ENCODE peak calls at places on chromosomes 16 and 17, in eight cellular contexts. S, U, X, Y, F, N, T and G are unnamed samples.
A peak's percentile ranks its signal among the peaks of the same experiment; 100 is the strongest.

GRCh38 chr17:77897741-77898301 is 60.7 kb upstream of the TNRC6C start:
- DNase-seq in S (no peak), U (no peak), X (no peak), Y (no peak), F (no peak), N (no peak), T (no peak), G (no peak)

GRCh38 chr17:32627233-32628008 is 140.6 kb downstream of the CDK5R1 start:
- DNase-seq in S (peak; percentile 89), U (peak; percentile 59), X (peak; percentile 15), Y (no peak), F (no peak), N (peak; percentile 19), T (no peak), G (no peak)

GRCh38 chr17:61309857-61310256 is 89.8 kb upstream of the TBX2 start:
- DNase-seq in S (no peak), U (no peak), X (no peak), Y (no peak), F (no peak), N (peak; percentile 87), T (peak; percentile 55), G (peak; percentile 65)

GRCh38 chr17:62995377-62995885 is 29.4 kb downstream of the TANC2 start:
- DNase-seq in S (peak; percentile 57), U (no peak), X (peak; percentile 45), Y (no peak), F (no peak), N (peak; percentile 49), T (no peak), G (no peak)

GRCh38 chr16:53542283-53542682 is 39.3 kb upstream of the AKTIP start:
- DNase-seq in S (no peak), U (no peak), X (no peak), Y (no peak), F (no peak), N (no peak), T (no peak), G (no peak)

GRCh38 chr17:17853811-17854527 is 17.2 kb upstream of the SREBF1 start:
- DNase-seq in S (no peak), U (no peak), X (no peak), Y (no peak), F (no peak), N (peak; percentile 66), T (no peak), G (no peak)

GRCh38 chr16:65176603-65177002 is 54.7 kb upstream of the CDH11 start:
- DNase-seq in S (no peak), U (no peak), X (no peak), Y (no peak), F (no peak), N (peak; percentile 74), T (peak; percentile 56), G (peak; percentile 78)

GRCh38 chr17:66956941-66957340 is 7.6 kb upstream of the CACNG4 start:
- DNase-seq in S (no peak), U (no peak), X (no peak), Y (no peak), F (no peak), N (no peak), T (no peak), G (no peak)

GRCh38 chr17:70668276-70668937 is 499.1 kb downstream of the KCNJ2 start:
- DNase-seq in S (no peak), U (no peak), X (no peak), Y (no peak), F (no peak), N (no peak), T (no peak), G (no peak)

GRCh38 chr16:87487361-87487924 is 5.4 kb downstream of the ZCCHC14 start:
- DNase-seq in S (no peak), U (peak; percentile 48), X (no peak), Y (peak; percentile 13), F (peak; percentile 72), N (no peak), T (no peak), G (no peak)

GRCh38 chr17:50060951-50061712 is 5.2 kb downstream of the ITGA3 start:
- DNase-seq in S (peak; percentile 51), U (no peak), X (no peak), Y (no peak), F (peak; percentile 88), N (peak; percentile 88), T (no peak), G (no peak)

GRCh38 chr17:70109497-70109896 is 34.5 kb downstream of the KCNJ16 start:
- DNase-seq in S (no peak), U (no peak), X (no peak), Y (no peak), F (peak; percentile 26), N (no peak), T (no peak), G (no peak)

GRCh38 chr17:29693751-29694150 is 71.0 kb upstream of the CORO6 start:
- DNase-seq in S (no peak), U (no peak), X (no peak), Y (no peak), F (no peak), N (no peak), T (no peak), G (no peak)

GRCh38 chr17:47190770-47191169 is 1.7 kb upstream of the CDC27 start:
- DNase-seq in S (no peak), U (no peak), X (no peak), Y (no peak), F (no peak), N (no peak), T (no peak), G (no peak)

GRCh38 chr17:78130439-78131101 is at the start of gene TMC8:
- DNase-seq in S (no peak), U (no peak), X (no peak), Y (peak; percentile 66), F (no peak), N (no peak), T (no peak), G (no peak)

GRCh38 chr17:182164-182751 is 808 bp upstream of the DOC2B start:
- DNase-seq in S (no peak), U (no peak), X (no peak), Y (no peak), F (no peak), N (no peak), T (no peak), G (no peak)

GRCh38 chr16:89410794-89411309 is 79.5 kb downstream of the ANKRD11 start:
- DNase-seq in S (peak; percentile 68), U (no peak), X (no peak), Y (no peak), F (peak; percentile 80), N (peak; percentile 70), T (peak; percentile 33), G (peak; percentile 72)

GRCh38 chr17:3892095-3892998 is 506 bp downstream of the CAMKK1 start:
- DNase-seq in S (peak; percentile 46), U (peak; percentile 82), X (peak; percentile 32), Y (peak; percentile 76), F (peak; percentile 85), N (peak; percentile 77), T (no peak), G (no peak)

GRCh38 chr16:30710971-30711370 is 12.0 kb downstream of the SRCAP start:
- DNase-seq in S (no peak), U (no peak), X (no peak), Y (no peak), F (no peak), N (no peak), T (no peak), G (no peak)

GRCh38 chr16:84715854-84716253 is 16.1 kb downstream of the USP10 start:
- DNase-seq in S (no peak), U (no peak), X (no peak), Y (no peak), F (no peak), N (no peak), T (no peak), G (no peak)

GRCh38 chr17:68686108-68686988 is 85.2 kb upstream of the FAM20A start:
- DNase-seq in S (no peak), U (no peak), X (no peak), Y (no peak), F (no peak), N (no peak), T (no peak), G (no peak)

GRCh38 chr17:31580331-31581021 is 189.0 kb downstream of the RAB11FIP4 start:
- DNase-seq in S (peak; percentile 48), U (peak; percentile 60), X (no peak), Y (no peak), F (peak; percentile 57), N (peak; percentile 93), T (no peak), G (no peak)

GRCh38 chr16:23368469-23368868 is 66.4 kb downstream of the SCNN1B start:
- DNase-seq in S (no peak), U (no peak), X (no peak), Y (no peak), F (no peak), N (peak; percentile 13), T (no peak), G (no peak)

GRCh38 chr17:34721326-34721725 is 141.9 kb downstream of the TMEM132E start:
- DNase-seq in S (no peak), U (no peak), X (no peak), Y (no peak), F (no peak), N (no peak), T (no peak), G (no peak)

GRCh38 chr16:21943571-21943970 is 9.6 kb upstream of the UQCRC2 start:
- DNase-seq in S (no peak), U (no peak), X (no peak), Y (no peak), F (no peak), N (no peak), T (no peak), G (no peak)

GRCh38 chr17:29294580-29294900 is 592 bp upstream of the NUFIP2 start:
- DNase-seq in S (no peak), U (no peak), X (no peak), Y (no peak), F (no peak), N (no peak), T (no peak), G (no peak)

GRCh38 chr17:19019041-19019941 is 14.7 kb upstream of the FAM83G start:
- DNase-seq in S (no peak), U (no peak), X (no peak), Y (no peak), F (peak; percentile 23), N (no peak), T (no peak), G (no peak)